ENCODE peak calls at places on chromosomes 3 and 15, in five cellular contexts. P, F, T, C and G are unnamed samples.
A peak's percentile ranks its signal among the peaks of the same experiment; 100 is the strongest.

GRCh38 chr15:85008474-85009260 is 27.0 kb downstream of the PDE8A start:
- DNase-seq in P (no peak), F (no peak), T (no peak), C (no peak), G (no peak)

GRCh38 chr15:63296195-63296594 is 18.8 kb downstream of the APH1B start:
- DNase-seq in P (no peak), F (no peak), T (no peak), C (no peak), G (no peak)

GRCh38 chr3:101010316-101010715 is 17.1 kb upstream of the ABI3BP start:
- DNase-seq in P (no peak), F (no peak), T (peak; percentile 68), C (no peak), G (peak; percentile 50)

GRCh38 chr15:64856429-64857145 is 14.9 kb downstream of the PLEKHO2 start:
- DNase-seq in P (no peak), F (no peak), T (peak; percentile 91), C (no peak), G (no peak)

GRCh38 chr3:45537960-45538640 is 56.5 kb upstream of the LIMD1 start:
- DNase-seq in P (no peak), F (no peak), T (no peak), C (no peak), G (no peak)

GRCh38 chr3:43445820-43446219 is 159.5 kb downstream of the SNRK start:
- DNase-seq in P (no peak), F (no peak), T (no peak), C (no peak), G (no peak)

GRCh38 chr3:191637611-191638010 is 176.6 kb downstream of the PYDC2 start:
- DNase-seq in P (no peak), F (no peak), T (no peak), C (no peak), G (no peak)

GRCh38 chr3:56799251-56799882 is 2.4 kb downstream of the ARHGEF3 start:
- DNase-seq in P (peak; percentile 72), F (no peak), T (peak; percentile 52), C (no peak), G (no peak)

GRCh38 chr15:58748787-58749531 is 548 bp downstream of the ADAM10 start:
- DNase-seq in P (peak; percentile 38), F (peak; percentile 53), T (peak; percentile 52), C (peak; percentile 73), G (no peak)

GRCh38 chr15:90201150-90201943 is at the start of gene SEMA4B:
- DNase-seq in P (peak; percentile 51), F (peak; percentile 77), T (peak; percentile 56), C (peak; percentile 83), G (no peak)